ENCODE peak calls at places on chromosomes 7 and 10, in five cellular contexts. One of them, this sample, is unnamed.

GRCh38 chr10:132207536-132208488 is 21.1 kb downstream of the DPYSL4 start:
- DNase-seq in choroid plexus epithelial cell: no peak
- DNase-seq in CD8-positive, alpha-beta memory T cell: no peak
- DNase-seq in endothelial cell of umbilical vein: no peak
- DNase-seq in CD8-positive, alpha-beta T cell: no peak
- DNase-seq in this sample: no peak

GRCh38 chr10:340646-341045 is 205.4 kb downstream of the ZMYND11 start:
- DNase-seq in choroid plexus epithelial cell: no peak
- DNase-seq in CD8-positive, alpha-beta memory T cell: no peak
- DNase-seq in endothelial cell of umbilical vein: no peak
- DNase-seq in CD8-positive, alpha-beta T cell: no peak
- DNase-seq in this sample: no peak

GRCh38 chr7:157046681-157047080 is 36.2 kb upstream of the MNX1 start:
- DNase-seq in choroid plexus epithelial cell: no peak
- DNase-seq in CD8-positive, alpha-beta memory T cell: no peak
- DNase-seq in endothelial cell of umbilical vein: no peak
- DNase-seq in CD8-positive, alpha-beta T cell: no peak
- DNase-seq in this sample: peak

GRCh38 chr10:73732931-73733623 is 11.1 kb upstream of the SEC24C start:
- DNase-seq in choroid plexus epithelial cell: no peak
- DNase-seq in CD8-positive, alpha-beta memory T cell: no peak
- DNase-seq in endothelial cell of umbilical vein: no peak
- DNase-seq in CD8-positive, alpha-beta T cell: no peak
- DNase-seq in this sample: no peak

GRCh38 chr10:133608855-133609254 is 17.7 kb downstream of the FRG2B start:
- DNase-seq in choroid plexus epithelial cell: peak
- DNase-seq in CD8-positive, alpha-beta memory T cell: no peak
- DNase-seq in endothelial cell of umbilical vein: peak
- DNase-seq in CD8-positive, alpha-beta T cell: no peak
- DNase-seq in this sample: no peak

GRCh38 chr7:7923818-7924217 is 44.8 kb upstream of the GLCCI1 start:
- DNase-seq in choroid plexus epithelial cell: no peak
- DNase-seq in CD8-positive, alpha-beta memory T cell: no peak
- DNase-seq in endothelial cell of umbilical vein: no peak
- DNase-seq in CD8-positive, alpha-beta T cell: no peak
- DNase-seq in this sample: no peak

GRCh38 chr7:51591223-51591622 is 274.6 kb upstream of the COBL start:
- DNase-seq in choroid plexus epithelial cell: no peak
- DNase-seq in CD8-positive, alpha-beta memory T cell: no peak
- DNase-seq in endothelial cell of umbilical vein: no peak
- DNase-seq in CD8-positive, alpha-beta T cell: no peak
- DNase-seq in this sample: no peak

GRCh38 chr10:76497671-76498070 is 1066.2 kb downstream of the LRMDA start:
- DNase-seq in choroid plexus epithelial cell: peak
- DNase-seq in CD8-positive, alpha-beta memory T cell: no peak
- DNase-seq in endothelial cell of umbilical vein: no peak
- DNase-seq in CD8-positive, alpha-beta T cell: no peak
- DNase-seq in this sample: no peak

GRCh38 chr10:98080474-98080873 is 50.1 kb upstream of the CRTAC1 start:
- DNase-seq in choroid plexus epithelial cell: no peak
- DNase-seq in CD8-positive, alpha-beta memory T cell: no peak
- DNase-seq in endothelial cell of umbilical vein: no peak
- DNase-seq in CD8-positive, alpha-beta T cell: no peak
- DNase-seq in this sample: no peak

GRCh38 chr10:32298066-32298812 is 48.7 kb downstream of the EPC1 start:
- DNase-seq in choroid plexus epithelial cell: peak
- DNase-seq in CD8-positive, alpha-beta memory T cell: no peak
- DNase-seq in endothelial cell of umbilical vein: peak
- DNase-seq in CD8-positive, alpha-beta T cell: no peak
- DNase-seq in this sample: peak

GRCh38 chr10:129526943-129527342 is 59.9 kb downstream of the MGMT start:
- DNase-seq in choroid plexus epithelial cell: no peak
- DNase-seq in CD8-positive, alpha-beta memory T cell: no peak
- DNase-seq in endothelial cell of umbilical vein: no peak
- DNase-seq in CD8-positive, alpha-beta T cell: no peak
- DNase-seq in this sample: no peak

GRCh38 chr7:112567388-112567787 is 86.6 kb downstream of the LSMEM1 start:
- DNase-seq in choroid plexus epithelial cell: no peak
- DNase-seq in CD8-positive, alpha-beta memory T cell: no peak
- DNase-seq in endothelial cell of umbilical vein: no peak
- DNase-seq in CD8-positive, alpha-beta T cell: no peak
- DNase-seq in this sample: no peak

GRCh38 chr10:62805139-62806092 is 896 bp downstream of the ADO start:
- DNase-seq in choroid plexus epithelial cell: peak
- DNase-seq in CD8-positive, alpha-beta memory T cell: peak
- DNase-seq in endothelial cell of umbilical vein: peak
- DNase-seq in CD8-positive, alpha-beta T cell: no peak
- DNase-seq in this sample: peak

GRCh38 chr10:36026081-36026480 is 384.0 kb upstream of the FZD8 start:
- DNase-seq in choroid plexus epithelial cell: no peak
- DNase-seq in CD8-positive, alpha-beta memory T cell: no peak
- DNase-seq in endothelial cell of umbilical vein: no peak
- DNase-seq in CD8-positive, alpha-beta T cell: no peak
- DNase-seq in this sample: no peak

GRCh38 chr7:93575555-93576397 is 1.3 kb upstream of the CALCR start:
- DNase-seq in choroid plexus epithelial cell: no peak
- DNase-seq in CD8-positive, alpha-beta memory T cell: no peak
- DNase-seq in endothelial cell of umbilical vein: no peak
- DNase-seq in CD8-positive, alpha-beta T cell: no peak
- DNase-seq in this sample: no peak

DNA sequence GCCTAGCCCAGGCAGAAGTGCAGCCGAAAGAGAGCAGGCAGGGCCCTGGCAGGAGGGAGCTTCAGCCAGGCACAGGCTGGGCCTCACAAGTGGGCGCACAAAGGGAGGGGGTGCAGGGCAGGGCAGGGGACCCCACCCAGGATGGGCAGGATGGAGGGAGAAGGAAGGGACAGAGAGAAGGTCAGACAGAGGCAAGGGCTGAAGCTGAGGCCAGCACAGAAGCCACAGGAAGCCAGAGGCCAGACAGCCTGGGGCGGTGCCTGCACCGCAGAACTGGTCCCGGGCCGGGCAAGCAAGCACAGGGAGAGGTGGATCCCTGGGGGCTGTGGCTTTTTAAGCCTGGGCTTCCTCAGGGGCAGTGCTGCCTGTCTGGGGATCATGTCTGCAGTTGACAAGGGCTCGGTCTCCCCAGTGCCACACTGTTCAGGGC is 16.7 kb downstream of the NOS3 start:
- DNase-seq in choroid plexus epithelial cell: peak
- DNase-seq in CD8-positive, alpha-beta memory T cell: no peak
- DNase-seq in endothelial cell of umbilical vein: peak
- DNase-seq in CD8-positive, alpha-beta T cell: no peak
- DNase-seq in this sample: no peak
- H3K4me3 ChIP-seq in choroid plexus epithelial cell: no peak
- H3K4me3 ChIP-seq in CD8-positive, alpha-beta memory T cell: peak
- H3K4me3 ChIP-seq in endothelial cell of umbilical vein: no peak
- H3K4me3 ChIP-seq in CD8-positive, alpha-beta T cell: peak
- H3K4me3 ChIP-seq in this sample: no peak

GRCh38 chr7:100397336-100398081 is 24.2 kb downstream of the PILRA start:
- DNase-seq in choroid plexus epithelial cell: no peak
- DNase-seq in CD8-positive, alpha-beta memory T cell: no peak
- DNase-seq in endothelial cell of umbilical vein: no peak
- DNase-seq in CD8-positive, alpha-beta T cell: no peak
- DNase-seq in this sample: no peak

GRCh38 chr7:100394077-100394476 is 20.8 kb downstream of the PILRA start:
- DNase-seq in choroid plexus epithelial cell: no peak
- DNase-seq in CD8-positive, alpha-beta memory T cell: no peak
- DNase-seq in endothelial cell of umbilical vein: no peak
- DNase-seq in CD8-positive, alpha-beta T cell: no peak
- DNase-seq in this sample: no peak

GRCh38 chr7:100393233-100393905 is 20.1 kb downstream of the PILRA start:
- DNase-seq in choroid plexus epithelial cell: no peak
- DNase-seq in CD8-positive, alpha-beta memory T cell: no peak
- DNase-seq in endothelial cell of umbilical vein: no peak
- DNase-seq in CD8-positive, alpha-beta T cell: no peak
- DNase-seq in this sample: no peak

GRCh38 chr7:100398239-100398638 is 25.0 kb downstream of the PILRA start:
- DNase-seq in choroid plexus epithelial cell: no peak
- DNase-seq in CD8-positive, alpha-beta memory T cell: no peak
- DNase-seq in endothelial cell of umbilical vein: no peak
- DNase-seq in CD8-positive, alpha-beta T cell: no peak
- DNase-seq in this sample: no peak

GRCh38 chr7:100396421-100396982 is 23.2 kb downstream of the PILRA start:
- DNase-seq in choroid plexus epithelial cell: peak
- DNase-seq in CD8-positive, alpha-beta memory T cell: peak
- DNase-seq in endothelial cell of umbilical vein: no peak
- DNase-seq in CD8-positive, alpha-beta T cell: no peak
- DNase-seq in this sample: no peak
- H3K4me3 ChIP-seq in choroid plexus epithelial cell: no peak
- H3K4me3 ChIP-seq in CD8-positive, alpha-beta memory T cell: peak
- H3K4me3 ChIP-seq in endothelial cell of umbilical vein: no peak
- H3K4me3 ChIP-seq in CD8-positive, alpha-beta T cell: no peak
- H3K4me3 ChIP-seq in this sample: no peak

GRCh38 chr7:20214787-20215669 is 2.2 kb downstream of the MACC1 start:
- DNase-seq in choroid plexus epithelial cell: no peak
- DNase-seq in CD8-positive, alpha-beta memory T cell: no peak
- DNase-seq in endothelial cell of umbilical vein: no peak
- DNase-seq in CD8-positive, alpha-beta T cell: no peak
- DNase-seq in this sample: no peak
- H3K4me3 ChIP-seq in choroid plexus epithelial cell: no peak
- H3K4me3 ChIP-seq in CD8-positive, alpha-beta memory T cell: no peak
- H3K4me3 ChIP-seq in endothelial cell of umbilical vein: no peak
- H3K4me3 ChIP-seq in CD8-positive, alpha-beta T cell: no peak
- H3K4me3 ChIP-seq in this sample: no peak

GRCh38 chr7:30321089-30321991 is 36.9 kb downstream of the ZNRF2 start:
- DNase-seq in choroid plexus epithelial cell: no peak
- DNase-seq in CD8-positive, alpha-beta memory T cell: peak
- DNase-seq in endothelial cell of umbilical vein: no peak
- DNase-seq in CD8-positive, alpha-beta T cell: no peak
- DNase-seq in this sample: peak
- H3K4me3 ChIP-seq in choroid plexus epithelial cell: no peak
- H3K4me3 ChIP-seq in CD8-positive, alpha-beta memory T cell: peak
- H3K4me3 ChIP-seq in endothelial cell of umbilical vein: no peak
- H3K4me3 ChIP-seq in CD8-positive, alpha-beta T cell: peak
- H3K4me3 ChIP-seq in this sample: no peak

GRCh38 chr7:98521089-98521692 is 95.9 kb upstream of the NPTX2 start:
- DNase-seq in choroid plexus epithelial cell: no peak
- DNase-seq in CD8-positive, alpha-beta memory T cell: no peak
- DNase-seq in endothelial cell of umbilical vein: no peak
- DNase-seq in CD8-positive, alpha-beta T cell: no peak
- DNase-seq in this sample: no peak
- H3K4me3 ChIP-seq in choroid plexus epithelial cell: no peak
- H3K4me3 ChIP-seq in CD8-positive, alpha-beta memory T cell: no peak
- H3K4me3 ChIP-seq in endothelial cell of umbilical vein: no peak
- H3K4me3 ChIP-seq in CD8-positive, alpha-beta T cell: no peak
- H3K4me3 ChIP-seq in this sample: no peak

DNA sequence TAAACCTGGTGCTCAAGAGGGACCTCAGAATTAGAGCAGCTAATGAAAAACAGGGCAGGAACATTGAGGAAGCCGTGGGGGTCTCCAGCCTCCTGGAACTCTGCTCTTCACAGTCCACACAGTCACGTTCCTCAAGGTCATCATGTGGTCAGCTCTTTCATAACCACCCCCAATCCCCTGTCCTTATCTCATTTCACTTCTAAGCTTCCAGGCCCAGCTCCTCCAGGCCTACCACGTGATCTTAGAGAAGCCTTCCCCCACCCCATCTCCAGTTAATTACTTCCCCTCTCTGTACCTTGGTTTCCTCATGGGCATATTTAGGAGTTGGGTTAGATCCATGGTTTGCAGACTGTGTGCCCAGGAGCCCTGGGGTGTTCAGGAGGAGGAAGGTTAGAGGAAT is 106.4 kb upstream of the TCF7L2 start:
- DNase-seq in choroid plexus epithelial cell: no peak
- DNase-seq in CD8-positive, alpha-beta memory T cell: no peak
- DNase-seq in endothelial cell of umbilical vein: no peak
- DNase-seq in CD8-positive, alpha-beta T cell: no peak
- DNase-seq in this sample: no peak
- H3K4me3 ChIP-seq in choroid plexus epithelial cell: no peak
- H3K4me3 ChIP-seq in CD8-positive, alpha-beta memory T cell: no peak
- H3K4me3 ChIP-seq in endothelial cell of umbilical vein: no peak
- H3K4me3 ChIP-seq in CD8-positive, alpha-beta T cell: no peak
- H3K4me3 ChIP-seq in this sample: no peak

DNA sequence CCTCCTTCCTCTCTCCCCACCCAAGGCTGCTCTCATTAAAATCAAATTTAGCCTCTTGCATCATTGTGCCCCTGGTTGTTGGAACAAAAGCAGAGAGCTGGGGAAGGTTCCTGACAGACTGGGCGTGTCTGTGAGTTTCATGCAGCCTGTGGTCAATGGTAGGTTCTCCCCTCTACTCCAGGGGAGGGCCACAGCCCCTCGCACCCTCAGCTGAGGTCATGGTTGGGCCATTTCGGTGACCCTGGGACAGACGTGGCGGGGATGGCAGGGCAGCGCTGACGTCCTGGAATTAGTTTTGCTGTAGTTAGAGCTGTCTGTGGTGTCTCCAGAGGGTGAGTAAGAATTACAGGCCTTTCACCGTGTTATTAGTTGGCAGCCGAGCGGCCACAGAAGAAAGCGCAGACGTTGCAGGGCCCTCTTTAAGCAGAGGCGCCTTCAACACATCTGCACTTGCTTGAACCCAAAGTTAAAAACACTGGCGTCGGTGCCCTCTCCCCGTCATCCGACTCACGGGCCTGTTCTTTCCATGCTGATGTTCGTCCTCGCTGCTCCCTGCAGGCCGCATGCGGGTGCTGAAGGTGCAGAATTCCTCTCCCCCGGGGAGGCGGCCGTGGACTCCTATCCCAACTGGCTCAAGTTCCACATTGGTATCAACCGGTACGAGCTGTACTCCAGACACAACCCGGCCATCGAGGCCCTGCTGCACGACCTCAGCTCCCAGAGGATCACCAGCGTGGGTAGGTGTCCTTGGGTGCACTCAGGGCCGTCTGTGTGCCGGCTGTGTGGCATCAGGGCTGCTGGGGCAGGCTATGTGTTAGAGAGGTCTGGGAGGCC is 2.8 kb downstream of the FAM20C start:
- DNase-seq in choroid plexus epithelial cell: peak
- DNase-seq in CD8-positive, alpha-beta memory T cell: no peak
- DNase-seq in endothelial cell of umbilical vein: no peak
- DNase-seq in CD8-positive, alpha-beta T cell: no peak
- DNase-seq in this sample: no peak
- H3K4me3 ChIP-seq in choroid plexus epithelial cell: peak
- H3K4me3 ChIP-seq in CD8-positive, alpha-beta memory T cell: no peak
- H3K4me3 ChIP-seq in endothelial cell of umbilical vein: no peak
- H3K4me3 ChIP-seq in CD8-positive, alpha-beta T cell: no peak
- H3K4me3 ChIP-seq in this sample: peak

DNA sequence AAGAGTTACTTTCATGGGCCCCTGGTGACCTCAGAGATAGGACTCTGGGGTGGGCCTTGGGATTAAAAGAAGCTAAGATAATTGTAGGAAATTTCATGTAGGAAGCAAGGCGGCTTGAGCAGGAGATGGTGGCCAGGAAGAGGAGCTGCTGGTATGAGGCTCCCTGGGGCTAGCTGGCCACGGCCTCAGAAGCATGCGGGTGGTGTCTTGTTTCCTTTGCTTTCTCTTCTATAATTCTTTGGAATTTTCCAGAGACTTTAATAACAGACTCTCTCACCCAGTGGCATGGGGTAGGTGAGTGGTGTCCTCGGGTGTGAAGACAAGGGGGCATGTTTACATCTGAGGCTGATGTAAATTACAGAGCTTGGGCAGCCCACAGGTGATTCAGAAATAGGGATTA is 41.9 kb upstream of the KDM7A start:
- DNase-seq in choroid plexus epithelial cell: peak
- DNase-seq in CD8-positive, alpha-beta memory T cell: no peak
- DNase-seq in endothelial cell of umbilical vein: no peak
- DNase-seq in CD8-positive, alpha-beta T cell: no peak
- DNase-seq in this sample: no peak
- H3K4me3 ChIP-seq in choroid plexus epithelial cell: no peak
- H3K4me3 ChIP-seq in CD8-positive, alpha-beta memory T cell: no peak
- H3K4me3 ChIP-seq in endothelial cell of umbilical vein: no peak
- H3K4me3 ChIP-seq in CD8-positive, alpha-beta T cell: no peak
- H3K4me3 ChIP-seq in this sample: no peak

GRCh38 chr10:124152781-124153600 is 59.6 kb upstream of the CHST15 start:
- DNase-seq in choroid plexus epithelial cell: peak
- DNase-seq in CD8-positive, alpha-beta memory T cell: peak
- DNase-seq in endothelial cell of umbilical vein: peak
- DNase-seq in CD8-positive, alpha-beta T cell: no peak
- DNase-seq in this sample: peak
- H3K4me3 ChIP-seq in choroid plexus epithelial cell: no peak
- H3K4me3 ChIP-seq in CD8-positive, alpha-beta memory T cell: peak
- H3K4me3 ChIP-seq in endothelial cell of umbilical vein: no peak
- H3K4me3 ChIP-seq in CD8-positive, alpha-beta T cell: peak
- H3K4me3 ChIP-seq in this sample: no peak

This sample was measured in astrocyte of the spinal cord.